ENCODE peak calls at places on chromosomes 11 and 22, in eight cellular contexts. L is fibroblast of lung; X is heart left ventricle; F is heart right ventricle; B is activated CD8-positive, alpha-beta memory T cell treated with anti-CD3 and anti-CD28 coated beads, Interleukin-2, amount 50 U/mL, for 48 hours; P is GM04504; E is left colon; N is GM12865. D is an unnamed sample.

GRCh38 chr22:28779833-28780232 is 7.3 kb downstream of the CCDC117 start:
- DNase-seq in L (no peak), X (no peak), F (no peak), B (no peak), P (no peak), E (no peak), N (no peak), D (no peak)

GRCh38 chr11:118607401-118608267 is at the start of gene PHLDB1:
- DNase-seq in L (peak; percentile 66), X (peak; percentile 81), F (peak; percentile 76), B (peak; percentile 75), P (no peak), E (peak; percentile 48), N (peak; percentile 25), D (peak; percentile 69)

GRCh38 chr11:130163346-130164220 is 4.0 kb downstream of the ST14 start:
- DNase-seq in L (no peak), X (peak; percentile 37), F (no peak), B (no peak), P (no peak), E (peak; percentile 72), N (no peak), D (no peak)

GRCh38 chr11:36164522-36165250 is 124.5 kb downstream of the COMMD9 start:
- DNase-seq in L (no peak), X (no peak), F (no peak), B (no peak), P (no peak), E (no peak), N (no peak), D (no peak)

GRCh38 chr11:112731538-112731937 is 229.7 kb upstream of the NCAM1 start:
- DNase-seq in L (no peak), X (no peak), F (no peak), B (no peak), P (no peak), E (no peak), N (no peak), D (no peak)

GRCh38 chr22:36191106-36191836 is 10.3 kb downstream of the APOL4 start:
- DNase-seq in L (peak; percentile 70), X (peak; percentile 90), F (peak; percentile 85), B (no peak), P (peak; percentile 72), E (peak; percentile 62), N (no peak), D (no peak)

GRCh38 chr11:20057055-20057943 is 103.0 kb downstream of the DBX1 start:
- DNase-seq in L (peak; percentile 88), X (no peak), F (no peak), B (no peak), P (peak; percentile 69), E (no peak), N (no peak), D (no peak)

GRCh38 chr11:65646921-65647701 is 9.2 kb downstream of the SIPA1 start:
- DNase-seq in L (peak; percentile 39), X (peak; percentile 31), F (no peak), B (no peak), P (no peak), E (no peak), N (no peak), D (no peak)

GRCh38 chr22:45757068-45757467 is 85.4 kb downstream of the ATXN10 start:
- DNase-seq in L (peak; percentile 59), X (no peak), F (peak; percentile 11), B (no peak), P (no peak), E (no peak), N (no peak), D (no peak)

GRCh38 chr11:73958521-73959141 is 7.8 kb downstream of the DNAJB13 start:
- DNase-seq in L (no peak), X (no peak), F (no peak), B (no peak), P (no peak), E (no peak), N (no peak), D (no peak)

GRCh38 chr11:27718346-27718852 is 18.1 kb upstream of the BDNF start:
- DNase-seq in L (peak; percentile 93), X (no peak), F (no peak), B (no peak), P (peak; percentile 89), E (no peak), N (no peak), D (peak; percentile 45)

GRCh38 chr22:40480996-40481395 is 110.6 kb downstream of the SGSM3 start:
- DNase-seq in L (no peak), X (no peak), F (no peak), B (no peak), P (no peak), E (no peak), N (no peak), D (no peak)

GRCh38 chr22:43723816-43724215 is 88.3 kb downstream of the EFCAB6 start:
- DNase-seq in L (peak; percentile 49), X (no peak), F (no peak), B (no peak), P (no peak), E (no peak), N (no peak), D (no peak)

GRCh38 chr11:68455485-68455884 is 5.1 kb upstream of the PPP6R3 start:
- DNase-seq in L (no peak), X (no peak), F (no peak), B (no peak), P (no peak), E (no peak), N (no peak), D (no peak)

GRCh38 chr11:65576867-65577755 is 1.3 kb downstream of the EHBP1L1 start:
- DNase-seq in L (peak; percentile 69), X (peak; percentile 88), F (peak; percentile 79), B (no peak), P (no peak), E (peak; percentile 85), N (no peak), D (no peak)

GRCh38 chr11:66886671-66887221 is 29.9 kb downstream of the LRFN4 start:
- DNase-seq in L (peak; percentile 86), X (peak; percentile 48), F (peak; percentile 17), B (no peak), P (no peak), E (no peak), N (no peak), D (no peak)

GRCh38 chr22:41576877-41577276 is 12.8 kb downstream of the PMM1 start:
- DNase-seq in L (peak; percentile 34), X (peak; percentile 73), F (no peak), B (peak; percentile 60), P (no peak), E (peak; percentile 35), N (peak; percentile 64), D (no peak)

GRCh38 chr11:76269661-76270322 is 63.5 kb upstream of the WNT11 start:
- DNase-seq in L (no peak), X (no peak), F (no peak), B (no peak), P (no peak), E (no peak), N (no peak), D (no peak)

GRCh38 chr11:102575016-102575415 is 44.5 kb upstream of the MMP7 start:
- DNase-seq in L (no peak), X (no peak), F (no peak), B (no peak), P (no peak), E (no peak), N (no peak), D (no peak)

GRCh38 chr11:11558826-11559225 is 63.0 kb downstream of the GALNT18 start:
- DNase-seq in L (no peak), X (no peak), F (no peak), B (no peak), P (no peak), E (no peak), N (no peak), D (no peak)

GRCh38 chr11:7690648-7691047 is 15.6 kb downstream of the OVCH2 start:
- DNase-seq in L (no peak), X (no peak), F (no peak), B (no peak), P (no peak), E (no peak), N (no peak), D (no peak)

GRCh38 chr11:116506446-116506845 is 266.3 kb downstream of the BUD13 start:
- DNase-seq in L (no peak), X (no peak), F (no peak), B (no peak), P (no peak), E (no peak), N (no peak), D (no peak)

GRCh38 chr22:27110985-27111451 is 453.6 kb downstream of the MIAT start:
- DNase-seq in L (peak; percentile 96), X (no peak), F (no peak), B (no peak), P (no peak), E (no peak), N (no peak), D (no peak)

GRCh38 chr22:27100789-27101188 is 443.4 kb downstream of the MIAT start:
- DNase-seq in L (peak; percentile 95), X (no peak), F (no peak), B (no peak), P (no peak), E (no peak), N (no peak), D (peak; percentile 46)

GRCh38 chr11:1076061-1076665 is 1.5 kb downstream of the MUC2 start:
- DNase-seq in L (no peak), X (peak; percentile 20), F (no peak), B (no peak), P (no peak), E (no peak), N (no peak), D (no peak)

GRCh38 chr11:23509821-23510220 is 649.5 kb upstream of the CCDC179 start:
- DNase-seq in L (no peak), X (no peak), F (no peak), B (no peak), P (no peak), E (no peak), N (no peak), D (no peak)

GRCh38 chr11:85783758-85784157 is 27.2 kb downstream of the SYTL2 start:
- DNase-seq in L (no peak), X (no peak), F (no peak), B (no peak), P (no peak), E (no peak), N (no peak), D (no peak)

GRCh38 chr11:78188809-78189724 is at the start of gene USP35:
- DNase-seq in L (no peak), X (peak; percentile 24), F (no peak), B (no peak), P (no peak), E (no peak), N (peak; percentile 10), D (no peak)

GRCh38 chr11:11382858-11383532 is 29.9 kb upstream of the CSNK2A3 start:
- DNase-seq in L (no peak), X (no peak), F (no peak), B (no peak), P (no peak), E (no peak), N (no peak), D (no peak)

GRCh38 chr22:19986410-19987341 is 29.9 kb downstream of the ARVCF start:
- DNase-seq in L (peak; percentile 66), X (peak; percentile 87), F (peak; percentile 77), B (peak; percentile 88), P (no peak), E (peak; percentile 67), N (peak; percentile 73), D (peak; percentile 62)

GRCh38 chr11:94715225-94715624 is 52.9 kb upstream of the AMOTL1 start:
- DNase-seq in L (no peak), X (no peak), F (no peak), B (no peak), P (no peak), E (no peak), N (no peak), D (no peak)

GRCh38 chr11:47415949-47416472 is 7.6 kb downstream of the SLC39A13 start:
- DNase-seq in L (peak; percentile 95), X (peak; percentile 93), F (peak; percentile 86), B (peak; percentile 56), P (peak; percentile 94), E (peak; percentile 68), N (no peak), D (peak; percentile 35)

D was measured in NCI-H1105.